ENCODE peak calls at places on chromosome 2, in seven cellular contexts. Q is tibial nerve, Z is left lobe of liver, T is psoas muscle, W is PC-3, G is foreskin fibroblast, F is dorsolateral prefrontal cortex. L is an unnamed sample.

GRCh38 chr2:65128297-65129190 is 1.4 kb downstream of the RAB1A start:
- DNase-seq in Q (peak; percentile 80), W (peak; percentile 69), F (no peak), Z (no peak), G (no peak), T (no peak), L (peak; percentile 52)

GRCh38 chr2:85900366-85900765 is 11.6 kb upstream of the ST3GAL5 start:
- DNase-seq in Q (no peak), F (no peak), G (no peak), Z (no peak), T (no peak), W (no peak), L (no peak)

GRCh38 chr2:15457868-15458267 is 103.3 kb downstream of the NBAS start:
- DNase-seq in W (no peak), Q (no peak), Z (no peak), T (no peak), F (no peak), G (no peak), L (no peak)

GRCh38 chr2:227576110-227576509 is 22.6 kb upstream of the SCYGR2 start:
- DNase-seq in Z (no peak), W (no peak), G (no peak), T (no peak), Q (no peak), F (no peak), L (no peak)

GRCh38 chr2:117646872-117647271 is 167.6 kb upstream of the DDX18 start:
- DNase-seq in F (no peak), Q (no peak), T (no peak), G (no peak), W (no peak), Z (no peak), L (no peak)

GRCh38 chr2:55431982-55432627 is 12.4 kb upstream of the CCDC88A start:
- DNase-seq in W (peak; percentile 61), Q (no peak), T (no peak), G (no peak), F (no peak), Z (no peak), L (peak; percentile 63)

GRCh38 chr2:219010162-219010756 is 17.0 kb upstream of the CRYBA2 start:
- DNase-seq in Q (no peak), G (no peak), F (no peak), W (peak; percentile 65), Z (no peak), T (no peak), L (peak; percentile 30)

GRCh38 chr2:177917169-177917568 is 155.4 kb downstream of the PDE11A start:
- DNase-seq in F (no peak), T (no peak), Q (no peak), W (no peak), G (no peak), Z (no peak), L (no peak)

GRCh38 chr2:43228782-43229659 is 2.6 kb upstream of the ZFP36L2 start:
- DNase-seq in F (no peak), Z (no peak), Q (no peak), T (no peak), G (no peak), W (peak; percentile 13), L (no peak)

GRCh38 chr2:26521054-26521912 is 43.4 kb upstream of the OTOF start:
- DNase-seq in W (peak; percentile 44), G (no peak), Q (no peak), T (no peak), F (no peak), Z (no peak), L (peak; percentile 47)

GRCh38 chr2:237223208-237223861 is 137.6 kb downstream of the COPS8 start:
- DNase-seq in T (peak; percentile 64), G (peak; percentile 95), Q (peak; percentile 38), F (no peak), W (peak; percentile 67), Z (no peak), L (peak; percentile 99)

GRCh38 chr2:46462936-46463335 is 16.4 kb upstream of the TMEM247 start:
- DNase-seq in F (no peak), Z (no peak), T (no peak), G (peak; percentile 52), W (no peak), Q (no peak), L (no peak)